ENCODE peak calls at places on chromosomes 11 and 22, in nine cellular contexts. E is lung; Q is heart right ventricle; F is cardiac muscle cell; X is brain microvascular endothelial cell; W is CD8-positive, alpha-beta T cell; O is pancreas; U is heart left ventricle; J is thoracic aorta. K is an unnamed sample.

GRCh38 chr11:117664897-117665296 is 132.1 kb downstream of the DSCAML1 start:
- DNase-seq in E (no peak), Q (no peak), F (no peak), X (no peak), W (no peak), O (no peak), U (no peak), J (no peak), K (no peak)

GRCh38 chr11:93547768-93548167 is 4.6 kb upstream of the SMCO4 start:
- DNase-seq in E (no peak), Q (no peak), F (no peak), X (no peak), W (no peak), O (no peak), U (no peak), J (no peak), K (no peak)

GRCh38 chr22:37741312-37741795 is 44.5 kb downstream of the TRIOBP start:
- DNase-seq in E (peak; percentile 86), Q (peak; percentile 76), F (peak; percentile 97), X (peak; percentile 83), W (no peak), O (no peak), U (peak; percentile 83), J (no peak), K (no peak)

GRCh38 chr22:35622132-35622913 is 5.2 kb upstream of the MB start:
- DNase-seq in E (no peak), Q (peak; percentile 74), F (peak; percentile 89), X (no peak), W (no peak), O (peak; percentile 38), U (peak; percentile 67), J (no peak), K (no peak)

GRCh38 chr22:32590556-32590955 is 115.9 kb downstream of the FBXO7 start:
- DNase-seq in E (no peak), Q (no peak), F (no peak), X (peak; percentile 29), W (no peak), O (no peak), U (no peak), J (no peak), K (no peak)

GRCh38 chr22:38761202-38762162 is 5.7 kb upstream of the SUN2 start:
- DNase-seq in E (no peak), Q (no peak), F (no peak), X (no peak), W (no peak), O (no peak), U (no peak), J (no peak), K (no peak)

GRCh38 chr11:103109818-103110388 is 677 bp downstream of the DYNC2H1 start:
- DNase-seq in E (no peak), Q (no peak), F (no peak), X (peak; percentile 28), W (no peak), O (no peak), U (no peak), J (no peak), K (no peak)

GRCh38 chr11:1233351-1234053 is 10.6 kb downstream of the MUC5B start:
- DNase-seq in E (no peak), Q (peak; percentile 6), F (no peak), X (no peak), W (no peak), O (no peak), U (no peak), J (no peak), K (no peak)

GRCh38 chr11:119641991-119642745 is 86.8 kb downstream of the NECTIN1 start:
- DNase-seq in E (no peak), Q (no peak), F (peak; percentile 31), X (peak; percentile 4), W (peak; percentile 12), O (no peak), U (no peak), J (no peak), K (no peak)

GRCh38 chr11:134270250-134270714 is 5.9 kb upstream of the GLB1L3 start:
- DNase-seq in E (no peak), Q (no peak), F (no peak), X (no peak), W (no peak), O (no peak), U (no peak), J (no peak), K (no peak)

DNA sequence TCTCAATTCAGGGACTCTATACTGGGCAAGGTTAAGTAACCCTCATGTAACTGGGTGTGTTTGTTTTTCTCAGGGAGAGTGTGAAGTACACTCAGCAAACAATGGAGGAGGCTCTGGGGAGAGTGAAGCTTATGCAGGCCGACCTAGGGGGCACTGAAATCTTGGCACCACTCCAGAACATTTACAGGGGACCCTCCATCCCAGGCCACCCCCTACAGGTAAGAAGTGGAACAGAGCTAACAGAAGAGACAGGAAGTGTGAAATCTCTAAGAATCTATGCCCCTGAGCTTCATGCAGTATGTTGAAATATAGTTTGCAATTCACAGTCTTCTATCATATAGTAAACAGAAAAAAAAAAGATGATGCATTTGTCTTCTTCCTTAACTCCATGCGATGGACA is 8.3 kb downstream of the VWA5A start:
- DNase-seq in E (no peak), Q (no peak), F (no peak), X (no peak), W (no peak), O (no peak), U (no peak), J (no peak), K (no peak)
- TF ChIP-seq CTCF in E (no peak), Q (no peak), F (no peak), X (peak; percentile 29), W (no peak), O (no peak), U (no peak), J (no peak), K (no peak)

GRCh38 chr11:116077092-116077491 is 572.9 kb upstream of the CADM1 start:
- DNase-seq in E (no peak), Q (no peak), F (no peak), X (no peak), W (no peak), O (no peak), U (no peak), J (no peak), K (no peak)

GRCh38 chr11:116082256-116082655 is 578.0 kb upstream of the CADM1 start:
- DNase-seq in E (no peak), Q (no peak), F (no peak), X (no peak), W (no peak), O (no peak), U (no peak), J (no peak), K (no peak)

GRCh38 chr11:116073854-116074837 is 569.9 kb upstream of the CADM1 start:
- DNase-seq in E (no peak), Q (peak; percentile 28), F (peak; percentile 80), X (no peak), W (no peak), O (no peak), U (peak; percentile 36), J (no peak), K (no peak)

GRCh38 chr11:116079580-116079979 is 575.4 kb upstream of the CADM1 start:
- DNase-seq in E (no peak), Q (no peak), F (no peak), X (no peak), W (no peak), O (no peak), U (no peak), J (no peak), K (no peak)

GRCh38 chr11:116078101-116078561 is 573.9 kb upstream of the CADM1 start:
- DNase-seq in E (no peak), Q (no peak), F (peak; percentile 67), X (no peak), W (no peak), O (no peak), U (no peak), J (no peak), K (no peak)
- TF ChIP-seq CTCF in E (no peak), Q (no peak), F (peak; percentile 27), X (peak; percentile 49), W (no peak), O (no peak), U (peak; percentile 17), J (no peak), K (no peak)

GRCh38 chr11:76267563-76267962 is 61.3 kb upstream of the WNT11 start:
- DNase-seq in E (no peak), Q (no peak), F (no peak), X (no peak), W (no peak), O (no peak), U (no peak), J (no peak), K (no peak)

GRCh38 chr11:76269661-76270322 is 63.5 kb upstream of the WNT11 start:
- DNase-seq in E (no peak), Q (peak; percentile 39), F (no peak), X (no peak), W (no peak), O (no peak), U (no peak), J (no peak), K (no peak)

GRCh38 chr11:76269247-76269646 is 62.9 kb upstream of the WNT11 start:
- DNase-seq in E (no peak), Q (peak; percentile 45), F (no peak), X (no peak), W (no peak), O (no peak), U (no peak), J (no peak), K (no peak)

GRCh38 chr11:76266701-76267100 is 60.4 kb upstream of the WNT11 start:
- DNase-seq in E (no peak), Q (no peak), F (no peak), X (no peak), W (no peak), O (no peak), U (no peak), J (no peak), K (no peak)

DNA sequence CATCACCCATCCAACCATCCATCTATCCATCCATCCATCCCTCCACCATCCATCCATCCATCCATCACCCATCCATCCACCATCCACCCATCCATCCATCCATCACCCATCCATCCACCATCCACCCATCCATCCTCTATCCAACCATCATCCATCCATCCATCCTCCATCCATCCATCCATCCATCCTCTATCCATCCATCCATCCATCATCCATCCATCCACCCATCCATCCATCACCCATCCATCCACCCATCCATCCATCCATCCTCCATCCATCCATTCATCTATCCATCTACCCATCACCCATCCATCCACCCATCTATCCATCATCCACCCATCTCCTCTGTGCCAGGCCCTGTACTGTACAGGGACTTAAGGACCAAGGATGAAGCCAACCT is 62.2 kb upstream of the WNT11 start:
- DNase-seq in E (no peak), Q (no peak), F (no peak), X (no peak), W (no peak), O (no peak), U (no peak), J (no peak), K (no peak)
- TF ChIP-seq CTCF in E (no peak), Q (no peak), F (no peak), X (no peak), W (no peak), O (no peak), U (no peak), J (no peak), K (no peak)

GRCh38 chr11:72015511-72016061 is 16.9 kb downstream of the IL18BP start:
- DNase-seq in E (no peak), Q (no peak), F (peak; percentile 39), X (peak; percentile 28), W (no peak), O (no peak), U (no peak), J (no peak), K (no peak)
- TF ChIP-seq CTCF in E (no peak), Q (peak; percentile 17), F (peak; percentile 45), X (peak; percentile 74), W (no peak), O (no peak), U (no peak), J (no peak), K (no peak)

K was measured in CD4-positive, alpha-beta T cell.